ENCODE peak calls at places on chromosomes 1 and 21, in eight cellular contexts. N is GM03348; F is NCI-H1417; C is stimulated activated CD4-positive, alpha-beta T cell treated with anti-CD3 and anti-CD28 coated beads, Interleukin-1b, Interleukin-23, amount 100 ng/mL, for 48 hours; M is activated naive CD4-positive, alpha-beta T cell treated with anti-CD3 and anti-CD28 coated beads, Interleukin-2, amount 10 ng/mL, durations not matched to agents 7 days and 5 days; P is adrenal gland; K is NCI-H2029 treated with DMSO at 0.1 percent for 48 hours; X is amygdala. G is an unnamed sample.

GRCh38 chr1:29811727-29812396 is 575.5 kb downstream of the PTPRU start:
- DNase-seq in C (no peak), K (no peak), N (no peak), P (no peak), M (no peak), X (no peak), F (no peak), G (no peak)

GRCh38 chr21:25490742-25491141 is 116.5 kb downstream of the MRPL39 start:
- DNase-seq in C (no peak), X (no peak), N (no peak), P (no peak), F (no peak), K (no peak), M (no peak), G (no peak)

GRCh38 chr1:202835548-202836072 is 24.9 kb downstream of the PCAT6 start:
- DNase-seq in F (no peak), P (no peak), K (no peak), N (peak; percentile 16), X (no peak), M (peak; percentile 56), C (no peak), G (no peak)

GRCh38 chr21:37546299-37546908 is 179.8 kb downstream of the DYRK1A start:
- DNase-seq in F (no peak), N (no peak), P (no peak), M (no peak), X (no peak), K (no peak), C (no peak), G (no peak)

GRCh38 chr1:83706354-83706938 is 292.5 kb downstream of the TTLL7 start:
- DNase-seq in P (no peak), M (no peak), C (no peak), F (no peak), X (no peak), K (no peak), N (no peak), G (no peak)

GRCh38 chr1:21696931-21697330 is 27.8 kb upstream of the RAP1GAP start:
- DNase-seq in N (no peak), P (no peak), X (no peak), M (no peak), F (no peak), C (no peak), K (no peak), G (no peak)

GRCh38 chr1:36522021-36522420 is 39.3 kb upstream of the CSF3R start:
- DNase-seq in M (no peak), K (no peak), N (no peak), X (no peak), P (no peak), F (no peak), C (no peak), G (no peak)

GRCh38 chr1:200755456-200755855 is 16.8 kb downstream of the CAMSAP2 start:
- DNase-seq in F (no peak), N (no peak), M (no peak), P (no peak), K (no peak), C (no peak), X (no peak), G (no peak)

GRCh38 chr1:42943166-42943565 is 15.5 kb downstream of the SLC2A1 start:
- DNase-seq in K (no peak), M (peak; percentile 59), X (no peak), N (no peak), C (no peak), P (no peak), F (no peak), G (no peak)

GRCh38 chr21:45996311-45997204 is 15.0 kb downstream of the COL6A1 start:
- DNase-seq in C (no peak), K (no peak), M (peak; percentile 11), F (no peak), N (no peak), P (no peak), X (no peak), G (no peak)

GRCh38 chr1:7983086-7983778 is 21.7 kb downstream of the PARK7 start:
- DNase-seq in F (no peak), N (no peak), C (no peak), P (no peak), M (no peak), K (no peak), X (no peak), G (no peak)

GRCh38 chr1:53519412-53519811 is 60.2 kb downstream of the DMRTB1 start:
- DNase-seq in P (no peak), C (no peak), F (no peak), M (no peak), N (peak; percentile 46), K (no peak), X (no peak), G (no peak)

GRCh38 chr21:42974832-42975820 is 764 bp downstream of the PKNOX1 start:
- DNase-seq in P (no peak), M (peak; percentile 66), N (peak; percentile 94), X (no peak), C (peak; percentile 45), F (peak; percentile 87), K (peak; percentile 37), G (peak; percentile 36)

GRCh38 chr1:226255380-226255779 is 31.9 kb downstream of the MIXL1 start:
- DNase-seq in P (no peak), C (no peak), M (no peak), X (no peak), F (no peak), K (no peak), N (no peak), G (no peak)

GRCh38 chr1:233714631-233715217 is 100.8 kb downstream of the KCNK1 start:
- DNase-seq in P (no peak), M (no peak), C (no peak), X (no peak), F (peak; percentile 6), N (no peak), K (peak; percentile 91), G (peak; percentile 34)

GRCh38 chr21:38243732-38244406 is 12.9 kb upstream of the KCNJ15 start:
- DNase-seq in K (no peak), X (no peak), P (no peak), M (no peak), C (no peak), F (no peak), N (no peak), G (no peak)

GRCh38 chr1:87061742-87062156 is 147.3 kb downstream of the HS2ST1 start:
- DNase-seq in N (no peak), P (no peak), M (no peak), X (no peak), K (no peak), F (no peak), C (no peak), G (no peak)

GRCh38 chr1:226512076-226512728 is 36.4 kb upstream of the STUM start:
- DNase-seq in P (no peak), X (no peak), M (no peak), N (no peak), C (no peak), F (no peak), K (no peak), G (no peak)

GRCh38 chr21:28311776-28312175 is 680.9 kb downstream of the LTN1 start:
- DNase-seq in M (no peak), K (no peak), F (no peak), N (no peak), X (no peak), C (no peak), P (no peak), G (no peak)